ENCODE peak calls at places on chromosomes 4 and X, in five cellular contexts. W is neural progenitor cell; N is CD8-positive, alpha-beta T cell; L is heart right ventricle; H is spleen. M is an unnamed sample.

GRCh38 chrX:150036181-150036580 is 97.9 kb upstream of the EOLA2 start:
- DNase-seq in W (no peak), N (no peak), L (no peak), H (no peak), M (no peak)

GRCh38 chr4:173891072-173891471 is 361.0 kb upstream of the HAND2 start:
- DNase-seq in W (no peak), N (no peak), L (no peak), H (no peak), M (no peak)

GRCh38 chrX:72021975-72022374 is 109.7 kb downstream of the RTL5 start:
- DNase-seq in W (peak), N (no peak), L (no peak), H (no peak), M (no peak)

GRCh38 chr4:139555705-139556070 is 331 bp downstream of the SETD7 start:
- DNase-seq in W (no peak), N (no peak), L (no peak), H (no peak), M (peak)

GRCh38 chrX:122135070-122135469 is 1049.0 kb upstream of the GRIA3 start:
- DNase-seq in W (no peak), N (no peak), L (no peak), H (no peak), M (no peak)

GRCh38 chr4:26141916-26142638 is 178.7 kb upstream of the RBPJ start:
- DNase-seq in W (no peak), N (no peak), L (peak), H (no peak), M (peak)

GRCh38 chr4:3869661-3870566 is 103.7 kb downstream of the ADRA2C start:
- DNase-seq in W (no peak), N (no peak), L (no peak), H (peak), M (no peak)

GRCh38 chr4:145769450-145770037 is 89.6 kb downstream of the C4orf51 start:
- DNase-seq in W (no peak), N (no peak), L (no peak), H (no peak), M (no peak)

GRCh38 chrX:16578218-16578617 is 71.7 kb upstream of the S100G start:
- DNase-seq in W (peak), N (no peak), L (no peak), H (no peak), M (no peak)

GRCh38 chrX:109684136-109684535 is 48.9 kb downstream of the ACSL4 start:
- DNase-seq in W (no peak), N (no peak), L (no peak), H (no peak), M (no peak)

GRCh38 chr4:104465201-104465600 is 29.5 kb downstream of the CXXC4 start:
- DNase-seq in W (no peak), N (no peak), L (no peak), H (no peak), M (no peak)

GRCh38 chrX:40504801-40505605 is 75.8 kb upstream of the ATP6AP2 start:
- DNase-seq in W (no peak), N (no peak), L (no peak), H (no peak), M (no peak)

GRCh38 chr4:110628321-110629213 is 5.7 kb upstream of the PITX2 start:
- DNase-seq in W (peak), N (no peak), L (no peak), H (no peak), M (no peak)

GRCh38 chr4:56674984-56675383 is 6.1 kb downstream of the HOPX start:
- DNase-seq in W (no peak), N (no peak), L (no peak), H (no peak), M (no peak)

GRCh38 chr4:146436423-146437162 is 85.1 kb downstream of the SLC10A7 start:
- DNase-seq in W (peak), N (no peak), L (no peak), H (no peak), M (no peak)

GRCh38 chr4:44583393-44583792 is 68.0 kb downstream of the YIPF7 start:
- DNase-seq in W (peak), N (no peak), L (no peak), H (no peak), M (no peak)

GRCh38 chr4:29278580-29278979 is 1441.6 kb upstream of the PCDH7 start:
- DNase-seq in W (no peak), N (no peak), L (no peak), H (no peak), M (no peak)

GRCh38 chr4:31539279-31540074 is 819.3 kb downstream of the PCDH7 start:
- DNase-seq in W (no peak), N (no peak), L (no peak), H (no peak), M (no peak)

GRCh38 chr4:7423801-7424552 is 10.8 kb downstream of the PSAPL1 start:
- DNase-seq in W (no peak), N (no peak), L (no peak), H (peak), M (peak)

GRCh38 chr4:36128689-36129088 is 115.6 kb downstream of the ARAP2 start:
- DNase-seq in W (no peak), N (no peak), L (no peak), H (no peak), M (no peak)

GRCh38 chr4:19850909-19851308 is 400.8 kb upstream of the SLIT2 start:
- DNase-seq in W (no peak), N (no peak), L (no peak), H (no peak), M (no peak)

GRCh38 chrX:81259008-81259713 is 57.3 kb downstream of the SH3BGRL start:
- DNase-seq in W (no peak), N (no peak), L (peak), H (no peak), M (no peak)

DNA sequence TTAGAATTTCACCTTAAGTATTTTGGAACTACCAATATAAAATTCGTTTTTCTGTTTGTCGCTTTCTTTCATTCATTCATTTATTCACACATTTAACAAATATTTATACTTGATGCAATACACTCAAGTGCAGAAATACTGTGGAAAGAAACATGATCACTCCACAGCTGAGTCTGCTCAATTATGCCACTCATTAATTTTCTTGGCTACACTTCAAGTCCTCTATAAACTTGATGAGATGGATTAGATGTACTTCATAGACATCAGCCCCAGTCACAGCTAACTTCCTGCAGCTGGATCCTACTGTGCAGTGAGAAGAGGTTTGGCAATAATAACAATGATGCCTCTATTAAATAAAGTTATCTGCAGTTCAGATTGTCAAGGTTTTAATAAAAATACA is 208.1 kb downstream of the PDGFC start:
- DNase-seq in W (no peak), N (no peak), L (no peak), H (no peak), M (no peak)
- H3K27ac ChIP-seq in W (no peak), N (no peak), L (no peak), H (no peak), M (no peak)

GRCh38 chr4:142923619-142924018 is 77.5 kb upstream of the INPP4B start:
- DNase-seq in W (no peak), N (no peak), L (no peak), H (no peak), M (no peak)

GRCh38 chr4:142922720-142923119 is 76.6 kb upstream of the INPP4B start:
- DNase-seq in W (no peak), N (no peak), L (no peak), H (no peak), M (no peak)

DNA sequence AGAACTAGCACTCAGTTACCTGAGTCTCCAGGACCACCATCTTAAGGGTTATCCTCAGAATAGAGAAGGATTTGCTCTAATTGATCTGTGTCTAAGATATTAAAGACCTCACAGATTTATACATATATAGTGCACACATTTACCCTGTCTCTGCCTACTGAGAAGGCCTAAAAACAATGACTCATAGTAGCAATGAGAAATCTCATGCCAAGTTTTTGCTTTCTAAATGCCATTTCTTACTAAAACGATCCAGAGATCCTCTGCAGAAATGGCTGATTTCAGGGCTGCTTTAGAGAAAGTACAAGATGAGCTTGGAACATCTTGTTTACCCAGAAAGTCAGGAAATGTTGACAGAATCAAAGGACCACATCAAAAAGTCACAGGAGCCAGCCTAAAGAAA is 79.1 kb upstream of the INPP4B start:
- DNase-seq in W (no peak), N (no peak), L (no peak), H (no peak), M (no peak)
- H3K27ac ChIP-seq in W (no peak), N (no peak), L (no peak), H (no peak), M (no peak)

GRCh38 chrX:118975831-118976598 is 1.6 kb downstream of the LONRF3 start:
- DNase-seq in W (peak), N (peak), L (peak), H (peak), M (peak)
- H3K27ac ChIP-seq in W (no peak), N (peak), L (peak), H (peak), M (peak)

DNA sequence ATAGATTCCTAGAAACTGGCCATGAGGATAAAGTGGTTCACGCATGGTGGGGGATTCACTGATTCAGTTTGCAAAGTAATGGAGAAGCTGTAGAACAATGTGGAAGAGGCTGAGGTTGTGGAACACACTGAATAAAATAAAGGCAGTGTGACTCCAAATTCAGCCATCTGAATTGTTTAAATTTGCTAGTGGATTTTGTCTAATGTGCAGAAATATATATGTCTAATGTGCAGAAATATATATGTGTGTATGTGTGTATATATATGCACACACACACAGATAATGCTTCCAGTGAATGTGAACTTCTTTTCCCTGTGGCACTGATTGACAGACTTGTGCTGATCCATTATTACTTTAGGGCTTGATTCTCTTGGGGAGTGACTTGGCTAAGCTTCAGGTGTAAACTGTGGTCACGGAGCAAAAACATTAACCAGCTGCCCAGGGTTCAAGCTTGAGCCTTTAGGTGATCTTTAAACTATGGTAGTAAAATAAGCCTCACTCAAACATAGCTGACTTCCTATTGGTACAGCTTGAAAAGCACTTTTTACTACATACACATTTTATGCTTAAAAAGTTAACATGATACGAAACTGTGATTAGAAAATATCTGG is 3.5 kb downstream of the STBD1 start:
- DNase-seq in W (no peak), N (no peak), L (no peak), H (no peak), M (no peak)
- H3K27ac ChIP-seq in W (no peak), N (no peak), L (no peak), H (no peak), M (no peak)

DNA sequence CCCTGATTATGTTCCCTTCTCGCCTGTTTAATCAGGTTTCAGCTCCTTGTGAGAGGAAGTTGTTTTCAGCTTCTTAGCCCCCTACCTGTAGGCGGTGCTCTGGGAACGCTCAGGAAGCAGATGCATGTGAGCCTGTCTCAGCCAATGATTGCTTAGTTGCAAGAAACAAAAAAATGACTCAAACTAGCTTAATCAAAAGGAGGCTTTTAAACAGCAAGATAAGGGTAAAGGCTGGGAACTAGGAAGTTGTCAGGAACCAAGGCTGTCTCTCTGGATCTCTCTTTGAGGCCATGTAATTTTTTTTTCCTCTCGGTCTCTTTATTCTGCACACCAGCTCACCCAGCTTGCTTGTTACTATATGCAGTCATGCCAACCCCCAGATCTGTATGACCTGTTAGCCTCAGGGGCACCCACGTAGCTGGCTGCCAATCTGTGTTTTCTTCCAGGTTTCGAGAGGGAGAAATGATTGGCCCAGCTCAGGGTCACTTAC is 109.1 kb downstream of the PTTG2 start:
- DNase-seq in W (peak), N (no peak), L (no peak), H (no peak), M (no peak)
- H3K27ac ChIP-seq in W (no peak), N (no peak), L (peak), H (peak), M (no peak)

DNA sequence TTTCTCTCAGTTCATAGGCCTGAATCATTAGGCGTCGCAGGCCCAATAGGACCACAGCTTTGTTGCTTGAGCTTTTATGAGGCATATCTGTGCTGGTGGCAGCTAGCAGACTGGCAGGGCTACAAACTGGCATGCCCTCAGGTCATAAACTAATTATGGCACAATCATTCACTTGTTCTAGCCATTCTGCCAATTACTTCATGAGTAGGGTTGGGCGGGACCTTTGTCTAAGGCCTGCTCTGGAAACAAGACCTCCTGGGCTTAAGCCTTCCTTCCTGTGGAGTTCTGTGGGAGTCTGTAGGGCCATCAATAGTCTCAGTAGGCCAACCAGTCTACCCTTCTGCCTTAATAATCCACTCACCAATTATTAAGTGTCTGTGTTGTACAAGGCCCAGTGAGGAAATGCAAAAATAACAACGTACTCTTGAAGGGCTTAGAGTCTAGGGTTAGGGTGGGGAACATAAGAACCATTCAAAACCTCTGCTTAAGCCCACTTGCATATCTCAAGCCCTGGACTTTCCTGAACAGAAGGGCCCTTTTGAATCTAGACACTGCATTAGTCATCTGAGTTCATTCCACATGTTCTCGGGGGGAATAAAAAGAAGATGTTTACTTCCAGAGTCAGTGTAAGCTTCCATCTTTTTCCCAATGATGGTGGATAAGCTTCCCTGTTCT is 44.5 kb downstream of the SHROOM4 start:
- DNase-seq in W (no peak), N (no peak), L (peak), H (no peak), M (peak)
- H3K27ac ChIP-seq in W (no peak), N (no peak), L (no peak), H (no peak), M (peak)